ENCODE peak calls at places on chromosome 12, in five cellular contexts. R is PC-3; W is CD4-positive, alpha-beta memory T cell; Q is naive thymus-derived CD4-positive, alpha-beta T cell; N is dorsolateral prefrontal cortex. T is an unnamed sample.
A peak's percentile ranks its signal among the peaks of the same experiment; 100 is the strongest.

GRCh38 chr12:8637244-8637643 is 24.6 kb upstream of the AICDA start:
- DNase-seq in R (no peak), Q (no peak), N (no peak), W (no peak), T (no peak)

GRCh38 chr12:92167075-92167474 is 21.4 kb upstream of the BTG1 start:
- DNase-seq in Q (no peak), W (no peak), R (no peak), N (no peak), T (no peak)

GRCh38 chr12:94795520-94795919 is 145.2 kb upstream of the TMCC3 start:
- DNase-seq in R (peak; percentile 81), W (no peak), Q (no peak), N (no peak), T (no peak)

GRCh38 chr12:114450019-114450418 is 44.1 kb upstream of the TBX5 start:
- DNase-seq in W (no peak), N (no peak), Q (no peak), R (no peak), T (no peak)

GRCh38 chr12:76586764-76587395 is 27.3 kb upstream of the OSBPL8 start:
- DNase-seq in Q (no peak), N (no peak), W (peak; percentile 59), R (peak; percentile 60), T (no peak)

GRCh38 chr12:99110212-99110611 is 465.1 kb downstream of the APAF1 start:
- DNase-seq in Q (no peak), W (no peak), R (no peak), N (no peak), T (no peak)

GRCh38 chr12:49489154-49489553 is 49.7 kb upstream of the KCNH3 start:
- DNase-seq in W (no peak), R (no peak), Q (no peak), N (no peak), T (no peak)

GRCh38 chr12:48997719-48998496 is 1.3 kb downstream of the DDN start:
- DNase-seq in W (no peak), N (no peak), Q (peak; percentile 56), R (peak; percentile 33), T (no peak)

GRCh38 chr12:7512528-7512927 is 9.0 kb upstream of the CD163 start:
- DNase-seq in R (peak; percentile 19), N (no peak), Q (no peak), W (no peak), T (no peak)

GRCh38 chr12:100528471-100529139 is 44.9 kb upstream of the GAS2L3 start:
- DNase-seq in Q (no peak), W (no peak), N (no peak), R (no peak), T (no peak)

GRCh38 chr12:124506832-124507153 is 60.6 kb downstream of the NCOR2 start:
- DNase-seq in Q (no peak), W (no peak), R (no peak), N (no peak), T (no peak)

GRCh38 chr12:124507188-124508109 is 60.0 kb downstream of the NCOR2 start:
- DNase-seq in W (no peak), R (no peak), Q (no peak), N (no peak), T (no peak)

GRCh38 chr12:124504273-124505000 is 63.0 kb downstream of the NCOR2 start:
- DNase-seq in Q (no peak), N (no peak), R (no peak), W (no peak), T (no peak)

GRCh38 chr12:124505001-124505818 is 62.2 kb downstream of the NCOR2 start:
- DNase-seq in Q (no peak), W (no peak), N (no peak), R (no peak), T (no peak)

DNA sequence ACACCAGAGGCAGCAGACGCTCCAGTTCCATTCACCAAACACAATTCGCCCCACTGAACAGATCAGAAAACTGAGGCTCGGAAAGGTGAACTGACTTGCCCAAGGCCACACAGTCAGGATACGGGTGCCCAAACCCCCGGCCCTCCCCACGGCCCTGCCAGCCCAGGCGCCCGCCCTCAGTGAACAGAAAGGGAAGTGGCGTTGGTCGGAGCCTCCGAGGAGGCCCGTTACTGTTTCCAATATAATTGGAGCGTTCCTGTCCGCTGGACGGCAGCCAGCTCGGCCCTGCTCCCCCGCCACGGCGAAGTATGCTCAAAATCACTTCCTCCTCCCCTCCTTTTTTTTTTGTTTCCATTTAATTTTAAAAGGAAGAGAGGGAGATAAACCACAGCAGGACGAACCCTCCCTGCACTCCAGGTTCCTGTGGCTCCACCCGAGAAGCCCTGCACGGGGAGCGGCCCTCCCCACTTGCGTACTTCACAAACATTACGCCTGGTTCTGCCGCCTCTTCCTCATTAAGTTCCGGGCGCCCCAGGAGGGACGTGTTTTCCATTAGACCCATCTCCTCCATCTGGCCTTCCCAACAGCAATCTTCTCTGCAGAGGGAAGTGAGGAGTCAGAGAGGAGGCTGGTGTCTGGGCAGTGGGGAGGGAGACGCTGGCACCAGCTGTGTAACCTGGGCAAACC is 61.1 kb downstream of the NCOR2 start:
- DNase-seq in Q (no peak), R (peak; percentile 15), N (no peak), W (no peak), T (peak; percentile 25)
- H3K27ac ChIP-seq in Q (no peak overlapping the region), R (no peak overlapping the region), N (peak overlapping the region; percentile 37), W (no peak overlapping the region), T (peak overlapping the region; percentile 86)

DNA sequence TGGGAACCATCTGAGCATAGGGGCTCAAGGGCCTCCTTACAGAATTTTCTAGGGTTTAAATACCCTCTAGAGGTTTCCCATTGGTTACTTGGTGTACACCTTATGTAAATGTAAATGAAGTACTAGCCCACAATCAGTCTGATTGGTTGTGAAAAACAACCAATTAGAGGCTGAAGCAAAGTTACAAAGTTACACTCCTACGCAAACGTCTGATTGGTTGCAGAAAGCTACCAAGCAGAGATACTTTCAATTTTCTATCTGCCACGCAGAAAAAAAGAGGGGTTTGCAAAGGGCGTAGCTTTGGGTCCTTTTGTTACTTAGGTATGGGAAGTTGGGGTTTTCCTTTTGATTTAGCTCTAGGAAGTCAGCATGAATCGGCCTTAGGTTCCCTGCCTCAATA is 1.8 kb upstream of the TMEM19 start:
- DNase-seq in R (no peak), Q (no peak), N (no peak), W (peak; percentile 11), T (no peak)
- H3K27ac ChIP-seq in R (no peak overlapping the region), Q (peak overlapping the region; percentile 87), N (no peak overlapping the region), W (no peak overlapping the region), T (no peak overlapping the region)

DNA sequence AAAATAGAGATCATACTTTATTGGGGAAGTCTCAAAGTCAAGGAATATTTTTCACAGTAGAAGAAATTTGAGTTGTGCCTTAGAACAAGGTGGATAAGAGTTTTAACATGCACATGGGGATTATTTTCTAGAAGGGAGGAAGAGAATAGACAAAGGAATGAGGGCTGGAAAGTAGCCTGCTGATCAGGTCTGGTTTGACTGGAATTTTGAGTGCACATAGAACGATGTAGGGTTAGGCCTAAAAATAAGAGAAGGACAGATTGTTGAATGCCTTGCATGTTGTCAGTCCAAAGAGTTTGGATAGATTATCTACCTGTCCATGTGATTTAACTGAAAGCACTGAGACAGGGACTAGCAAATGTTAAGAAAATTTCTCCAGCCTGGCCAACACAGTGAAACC is 87.2 kb downstream of the SRGAP1 start:
- DNase-seq in W (no peak), Q (no peak), N (no peak), R (no peak), T (no peak)
- H3K27ac ChIP-seq in W (no peak overlapping the region), Q (no peak overlapping the region), N (no peak overlapping the region), R (no peak overlapping the region), T (peak overlapping the region; percentile 2)

GRCh38 chr12:2057793-2058408 is 5.1 kb downstream of the CACNA1C start:
- DNase-seq in N (no peak), Q (no peak), W (no peak), R (no peak), T (no peak)

GRCh38 chr12:2053675-2054070 is 886 bp downstream of the CACNA1C start:
- DNase-seq in N (no peak), Q (no peak), W (no peak), R (no peak), T (no peak)

GRCh38 chr12:2058837-2059236 is 6.0 kb downstream of the CACNA1C start:
- DNase-seq in W (no peak), N (no peak), Q (no peak), R (no peak), T (no peak)

GRCh38 chr12:2054091-2055018 is 1.6 kb downstream of the CACNA1C start:
- DNase-seq in Q (no peak), N (no peak), R (no peak), W (no peak), T (no peak)

GRCh38 chr12:2057041-2057792 is 4.4 kb downstream of the CACNA1C start:
- DNase-seq in W (no peak), N (no peak), R (peak; percentile 50), Q (peak; percentile 34), T (no peak)
- H3K27ac ChIP-seq in W (no peak overlapping the region), N (peak overlapping the region; percentile 30), R (no peak overlapping the region), Q (no peak overlapping the region), T (no peak overlapping the region)

DNA sequence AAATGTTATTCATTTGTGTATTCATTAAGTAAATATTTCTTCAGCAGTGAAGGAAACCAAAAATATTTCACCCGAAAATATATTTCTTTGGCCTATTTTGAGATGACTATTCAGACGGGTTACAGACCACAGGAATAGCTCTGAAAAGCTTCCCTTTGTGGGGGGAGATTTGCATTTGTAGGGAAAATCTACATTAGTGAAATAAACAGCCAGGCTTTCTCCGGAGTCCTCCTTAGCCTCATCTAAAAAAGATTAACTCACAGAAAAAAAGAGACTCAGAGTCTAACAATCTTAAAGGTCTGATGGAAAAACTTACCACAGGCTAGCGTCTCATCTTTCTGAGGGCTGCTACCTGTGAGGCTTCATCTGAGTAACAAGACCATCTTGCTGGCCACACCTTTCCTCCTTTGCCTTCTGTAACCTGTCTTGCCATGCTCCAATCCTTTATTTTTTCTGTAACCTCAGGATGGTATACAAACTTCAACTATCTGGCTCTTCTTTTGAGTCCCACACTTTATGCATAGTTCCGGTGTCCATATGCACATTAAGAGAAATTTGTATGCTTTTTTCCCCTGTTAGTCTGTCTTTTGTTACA is 100.7 kb downstream of the CNTN1 start:
- DNase-seq in Q (no peak), N (no peak), W (no peak), R (no peak), T (no peak)
- H3K27ac ChIP-seq in Q (no peak overlapping the region), N (no peak overlapping the region), W (no peak overlapping the region), R (no peak overlapping the region), T (no peak overlapping the region)

DNA sequence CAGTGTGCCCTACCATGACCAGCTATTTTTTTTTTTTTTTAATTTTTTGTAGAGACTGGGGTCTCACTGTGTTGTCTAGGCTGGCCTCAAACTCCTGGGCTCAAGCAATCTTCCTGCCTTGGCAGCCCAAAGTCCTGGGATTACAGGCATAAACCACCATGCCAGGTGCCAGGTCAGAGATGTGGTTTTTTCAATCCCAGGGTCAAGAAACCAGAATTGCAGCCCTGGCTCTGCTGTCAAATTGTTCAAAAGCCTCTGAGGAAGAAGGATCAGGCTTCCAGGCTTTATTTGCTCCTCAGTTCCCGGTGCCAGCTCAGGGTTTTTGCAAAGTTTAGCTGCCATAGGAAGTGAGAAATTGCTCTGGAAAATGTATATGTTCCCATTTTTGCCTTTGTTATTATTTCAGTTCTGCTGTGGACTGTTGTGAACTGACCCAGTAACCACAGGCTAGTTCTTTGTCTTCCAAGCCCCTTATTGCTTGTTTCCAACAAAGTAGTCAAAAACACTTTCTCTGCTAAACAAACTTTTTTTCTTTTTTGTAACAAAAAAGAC is 28.7 kb downstream of the WNT5B start:
- DNase-seq in Q (no peak), N (no peak), W (no peak), R (no peak), T (no peak)
- H3K27ac ChIP-seq in Q (no peak overlapping the region), N (peak overlapping the region; percentile 94), W (no peak overlapping the region), R (no peak overlapping the region), T (no peak overlapping the region)

DNA sequence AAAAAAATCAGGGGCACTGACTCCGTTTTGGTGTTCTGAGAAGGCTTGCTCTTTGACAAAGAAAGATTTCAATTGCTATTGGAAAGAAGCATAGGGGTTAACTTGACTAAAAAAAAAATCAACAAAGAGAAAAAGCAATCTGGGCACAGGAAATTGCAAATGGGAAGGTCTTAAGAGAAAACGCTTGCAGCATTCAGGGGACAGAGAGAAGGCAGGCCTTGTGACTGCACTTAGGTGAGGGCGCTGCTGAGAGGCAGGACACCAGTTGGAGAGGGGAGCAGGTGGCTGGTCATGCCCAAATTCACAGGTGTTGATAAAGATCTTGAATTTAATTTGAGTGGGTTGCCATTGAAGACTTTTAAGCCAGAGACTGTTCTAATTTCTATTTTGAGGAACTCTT is 4.2 kb downstream of the FAR2 start:
- DNase-seq in R (no peak), Q (no peak), N (no peak), W (no peak), T (no peak)
- H3K27ac ChIP-seq in R (no peak overlapping the region), Q (no peak overlapping the region), N (peak overlapping the region; percentile 60), W (no peak overlapping the region), T (no peak overlapping the region)